ENCODE peak calls at places on chromosomes 6 and 20, in four cellular contexts. I is T-helper 2 cell, N is left cardiac atrium, A is uterus. H is an unnamed sample.

GRCh38 chr6:31831350-31832215 is 4.0 kb downstream of the HSPA1B start:
- DNase-seq in I (no peak), A (no peak), N (no peak), H (no peak)

GRCh38 chr6:149450679-149451360 is 34.0 kb downstream of the ZC3H12D start:
- DNase-seq in A (no peak), I (no peak), N (peak), H (peak)

GRCh38 chr6:119742188-119742803 is 392.7 kb upstream of the MAN1A1 start:
- DNase-seq in A (no peak), I (peak), N (peak), H (peak)

GRCh38 chr6:121573466-121573865 is 138.0 kb downstream of the GJA1 start:
- DNase-seq in I (no peak), A (no peak), N (no peak), H (no peak)

GRCh38 chr20:48718914-48719578 is 108.8 kb downstream of the PREX1 start:
- DNase-seq in N (no peak), A (no peak), I (no peak), H (no peak)

GRCh38 chr6:1604991-1605821 is 4.5 kb upstream of the FOXC1 start:
- DNase-seq in N (no peak), A (no peak), I (no peak), H (no peak)

GRCh38 chr6:165767228-165767627 is 104.2 kb upstream of the PDE10A start:
- DNase-seq in N (no peak), I (no peak), A (no peak), H (no peak)

GRCh38 chr6:109295109-109295765 is 87.0 kb downstream of the CD164 start:
- DNase-seq in A (no peak), N (no peak), I (no peak), H (peak)

GRCh38 chr6:17211101-17211500 is 70.1 kb upstream of the RBM24 start:
- DNase-seq in I (no peak), A (no peak), N (no peak), H (no peak)

GRCh38 chr6:43496370-43497128 is 13.6 kb downstream of the LRRC73 start:
- DNase-seq in A (no peak), N (no peak), I (no peak), H (no peak)

GRCh38 chr6:14202947-14203346 is 85.4 kb downstream of the CD83 start:
- DNase-seq in I (no peak), A (no peak), N (no peak), H (no peak)

GRCh38 chr6:41846666-41847237 is 48.4 kb downstream of the USP49 start:
- DNase-seq in I (peak), A (peak), N (peak), H (peak)

GRCh38 chr6:30463651-30464618 is 25.4 kb upstream of the HLA-E start:
- DNase-seq in N (peak), I (peak), A (no peak), H (no peak)

GRCh38 chr20:56551571-56551970 is 18.5 kb downstream of the FAM209B start:
- DNase-seq in I (no peak), A (no peak), N (no peak), H (no peak)

GRCh38 chr20:37435607-37436006 is 85.4 kb upstream of the NNAT start:
- DNase-seq in A (no peak), I (no peak), N (no peak), H (no peak)

GRCh38 chr6:17986656-17987575 is 519 bp downstream of the KIF13A start:
- DNase-seq in A (peak), I (no peak), N (peak), H (peak)

GRCh38 chr6:117481278-117481925 is 1.1 kb upstream of the DCBLD1 start:
- DNase-seq in N (no peak), A (no peak), I (no peak), H (no peak)

GRCh38 chr20:59920944-59921343 is 12.5 kb downstream of the SYCP2 start:
- DNase-seq in I (no peak), N (no peak), A (no peak), H (no peak)

GRCh38 chr20:17712708-17713107 is 12.9 kb downstream of the BANF2 start:
- DNase-seq in A (no peak), N (no peak), I (no peak), H (no peak)

GRCh38 chr6:9040718-9041117 is 605.4 kb upstream of the SLC35B3 start:
- DNase-seq in A (no peak), I (no peak), N (no peak), H (no peak)

GRCh38 chr20:58028123-58028522 is 200.3 kb downstream of the ANKRD60 start:
- DNase-seq in A (no peak), N (no peak), I (no peak), H (no peak)

GRCh38 chr6:166240889-166241288 is 67.3 kb downstream of the PRR18 start:
- DNase-seq in N (no peak), A (no peak), I (no peak), H (no peak)